ENCODE peak calls at places on chromosomes 16 and 17, in nine cellular contexts. L, C, V, U, K, T, G, Z and P are unnamed samples.

GRCh38 chr16:85805442-85806045 is 6.0 kb downstream of the COX4I1 start:
- DNase-seq in Z (no peak), V (no peak), C (no peak), U (no peak), L (no peak), K (no peak), T (no peak), G (no peak), P (no peak)

GRCh38 chr17:83183951-83184506 is 104.6 kb downstream of the METRNL start:
- DNase-seq in K (no peak), V (no peak), L (no peak), U (no peak), C (no peak), G (no peak), Z (peak; percentile 50), T (no peak), P (no peak)

GRCh38 chr17:59899099-59899498 is 6.2 kb downstream of the RPS6KB1 start:
- DNase-seq in G (peak; percentile 14), C (no peak), V (no peak), U (peak; percentile 48), K (peak; percentile 69), L (peak; percentile 42), T (no peak), Z (no peak), P (no peak)

GRCh38 chr17:21042434-21043295 is at the start of gene USP22:
- DNase-seq in Z (no peak), T (peak; percentile 31), G (peak; percentile 87), C (no peak), V (peak; percentile 47), U (no peak), K (no peak), L (no peak), P (no peak)

GRCh38 chr17:28684963-28685362 is 23.0 kb downstream of the SUPT6H start:
- DNase-seq in U (no peak), G (peak; percentile 26), T (no peak), K (peak; percentile 28), L (peak; percentile 56), V (no peak), C (no peak), Z (peak; percentile 66), P (peak; percentile 29)

GRCh38 chr16:25063102-25063501 is 47.9 kb upstream of the ARHGAP17 start:
- DNase-seq in V (no peak), T (no peak), G (no peak), L (no peak), Z (no peak), K (no peak), U (no peak), C (no peak), P (no peak)

GRCh38 chr16:83802135-83802534 is 5.6 kb upstream of the HSBP1 start:
- DNase-seq in K (peak; percentile 43), T (no peak), U (peak; percentile 85), V (no peak), G (no peak), C (no peak), L (peak; percentile 86), Z (no peak), P (peak; percentile 81)

GRCh38 chr17:79518330-79519151 is 92.3 kb downstream of the RBFOX3 start:
- DNase-seq in C (no peak), L (no peak), U (no peak), T (no peak), K (no peak), Z (no peak), V (no peak), G (no peak), P (no peak)

GRCh38 chr16:68936729-68937631 is 93.6 kb downstream of the TANGO6 start:
- DNase-seq in Z (no peak), G (no peak), K (peak; percentile 53), T (no peak), C (no peak), L (no peak), U (peak; percentile 42), V (no peak), P (peak; percentile 29)

GRCh38 chr16:149024-149675 is 3.3 kb upstream of the HBZ start:
- DNase-seq in Z (no peak), G (no peak), K (peak; percentile 27), V (no peak), U (peak; percentile 74), L (no peak), T (no peak), C (no peak), P (peak; percentile 82)

GRCh38 chr17:57811633-57812280 is 38.1 kb downstream of the MRPS23 start:
- DNase-seq in G (no peak), K (no peak), C (no peak), Z (no peak), T (no peak), L (no peak), V (peak; percentile 50), U (no peak), P (no peak)

GRCh38 chr16:74740795-74741304 is 33.8 kb downstream of the FA2H start:
- DNase-seq in G (peak; percentile 55), Z (peak; percentile 44), T (no peak), K (peak; percentile 40), U (no peak), V (no peak), L (peak; percentile 40), C (no peak), P (no peak)

GRCh38 chr16:23615805-23616204 is 19.7 kb upstream of the NDUFAB1 start:
- DNase-seq in Z (no peak), U (no peak), T (no peak), V (no peak), L (no peak), C (no peak), K (no peak), G (no peak), P (no peak)

GRCh38 chr17:72931163-72931562 is 161.3 kb downstream of the SLC39A11 start:
- DNase-seq in V (no peak), Z (no peak), U (no peak), K (no peak), L (no peak), G (no peak), C (no peak), T (no peak), P (no peak)

GRCh38 chr17:17108681-17109049 is 66.4 kb downstream of the MPRIP start:
- DNase-seq in V (no peak), L (peak; percentile 19), U (no peak), Z (peak; percentile 60), C (no peak), G (no peak), K (no peak), T (no peak), P (no peak)

GRCh38 chr16:70453891-70454220 is 539 bp upstream of the FCSK start:
- DNase-seq in U (no peak), L (no peak), K (no peak), G (no peak), Z (no peak), V (no peak), T (no peak), C (no peak), P (no peak)